ENCODE peak calls at places on chromosomes 7 and 10, in ten cellular contexts. J is body of pancreas, N is MM.1S, Z is endodermal cell, B is SJCRH30, V is aorta, U is upper lobe of right lung, D is K562, L is sigmoid colon, Y is heart right ventricle. H is an unnamed sample. For H3K4me1, the result is how much of the 10 kb centered on the place peaks cover.

GRCh38 chr10:124290095-124290795 is 128.5 kb downstream of the OAT start:
- DNase-seq in Z (no peak), D (peak), Y (no peak), U (peak), V (peak), N (peak), B (peak), L (peak), J (no peak), H (no peak)

GRCh38 chr7:20304366-20304765 is 26.3 kb upstream of the ITGB8 start:
- DNase-seq in J (no peak), Y (no peak), U (no peak), Z (no peak), N (no peak), B (no peak), D (no peak), V (no peak), L (no peak), H (no peak)

GRCh38 chr7:53422291-53422690 is 386.9 kb downstream of the POM121L12 start:
- DNase-seq in B (no peak), Z (no peak), N (no peak), U (no peak), L (no peak), Y (no peak), J (no peak), V (no peak), D (no peak), H (no peak)

GRCh38 chr7:149849174-149849573 is 11.0 kb downstream of the ZNF862 start:
- DNase-seq in B (no peak), L (no peak), J (no peak), Z (peak), D (no peak), Y (no peak), V (no peak), N (no peak), U (no peak), H (no peak)

GRCh38 chr7:40329601-40330153 is 194.9 kb downstream of the SUGCT start:
- DNase-seq in V (no peak), Z (no peak), B (no peak), L (no peak), J (no peak), Y (no peak), D (peak), N (peak), U (no peak), H (peak)

GRCh38 chr7:22444181-22444966 is 55.6 kb downstream of the STEAP1B start:
- DNase-seq in J (peak), U (no peak), Z (no peak), L (no peak), D (no peak), N (no peak), V (no peak), B (peak), Y (no peak), H (peak)

GRCh38 chr10:118472961-118473675 is 122.3 kb downstream of the PRLHR start:
- DNase-seq in U (no peak), L (no peak), Y (no peak), J (no peak), B (peak), V (no peak), Z (no peak), D (no peak), N (no peak), H (no peak)

GRCh38 chr7:44959433-44959951 is 19.3 kb downstream of the MYO1G start:
- DNase-seq in B (no peak), Z (no peak), Y (no peak), L (no peak), U (peak), J (no peak), N (no peak), D (peak), V (no peak), H (no peak)

GRCh38 chr10:101008823-101009423 is 9.3 kb downstream of the LZTS2 start:
- DNase-seq in D (no peak), U (no peak), Y (no peak), J (no peak), L (no peak), Z (no peak), B (no peak), V (no peak), N (peak), H (no peak)

GRCh38 chr7:114708646-114709045 is 213.2 kb upstream of the MDFIC start:
- DNase-seq in V (no peak), Z (peak), Y (no peak), J (no peak), L (no peak), D (no peak), B (no peak), N (no peak), U (no peak), H (no peak)

GRCh38 chr7:63045575-63045974 is 953.1 kb upstream of the ZNF722 start:
- DNase-seq in B (no peak), Y (no peak), U (no peak), Z (no peak), D (no peak), J (no peak), N (no peak), V (no peak), L (no peak), H (no peak)

GRCh38 chr10:103618027-103618385 is 124.5 kb downstream of the NEURL1 start:
- DNase-seq in N (no peak), D (no peak), L (no peak), B (no peak), U (no peak), V (no peak), Z (no peak), Y (peak), J (no peak), H (no peak)

GRCh38 chr10:103619424-103620356 is 126.2 kb downstream of the NEURL1 start:
- DNase-seq in Y (no peak), V (no peak), N (no peak), U (no peak), D (peak), L (no peak), Z (no peak), J (no peak), B (no peak), H (no peak)

GRCh38 chr10:103617362-103618026 is 124.0 kb downstream of the NEURL1 start:
- DNase-seq in Z (no peak), N (no peak), D (no peak), B (no peak), V (no peak), U (no peak), Y (peak), J (no peak), L (no peak), H (no peak)

GRCh38 chr10:103620357-103620749 is 126.8 kb downstream of the NEURL1 start:
- DNase-seq in B (no peak), J (no peak), Z (no peak), V (no peak), D (no peak), Y (no peak), N (no peak), L (no peak), U (no peak), H (no peak)

DNA sequence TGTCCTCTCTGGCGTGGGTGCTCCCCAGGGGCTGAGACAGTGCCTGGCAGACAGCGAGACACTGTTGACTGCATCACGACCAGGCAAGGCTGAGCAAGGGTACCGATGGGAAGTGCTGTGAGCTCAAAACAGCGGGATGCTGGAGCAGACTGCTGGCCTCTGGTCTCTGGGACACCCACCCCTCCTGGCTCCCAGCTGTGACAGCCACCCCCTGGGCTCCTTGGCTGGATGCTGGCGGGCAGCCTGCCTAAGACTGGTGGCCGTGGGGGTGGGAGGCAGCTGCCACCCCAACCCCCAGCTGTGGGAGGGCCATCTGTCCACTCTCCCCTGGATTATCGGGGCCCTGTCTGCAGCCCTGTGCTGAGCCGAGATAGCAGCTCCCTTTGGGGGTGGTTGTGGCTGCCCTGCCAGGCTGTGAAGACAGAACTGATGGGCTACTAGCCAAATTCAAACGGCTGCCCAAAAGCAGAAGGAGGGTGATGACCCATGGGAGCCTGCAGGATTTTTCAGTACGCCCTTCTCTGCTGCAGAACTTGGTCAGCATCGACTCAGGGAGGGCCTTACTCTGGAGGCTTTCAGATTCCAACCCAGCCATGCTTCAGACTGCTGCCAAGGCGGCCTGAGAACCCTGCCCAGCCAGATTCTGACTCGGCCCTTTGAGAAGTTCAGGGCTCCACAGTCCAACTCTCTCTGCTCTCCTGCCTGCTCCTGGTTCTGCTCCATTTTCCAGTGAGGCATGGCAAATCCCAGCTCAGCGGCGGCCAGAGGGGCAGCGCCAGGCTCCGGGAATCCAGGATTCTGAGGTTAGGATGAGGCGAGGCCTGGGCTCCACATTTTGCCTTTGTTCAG is 125.3 kb downstream of the NEURL1 start:
- DNase-seq in J (peak), U (no peak), L (peak), V (peak), N (no peak), D (peak), Z (no peak), B (no peak), Y (peak), H (no peak)
- H3K4me1 ChIP-seq in J (under half), U (under half), L (half or more), V (under half), N (under half), D (half or more), Z (under half), B (under half), Y (half or more), H (under half)

GRCh38 chr10:110708776-110709443 is 64.8 kb downstream of the RBM20 start:
- DNase-seq in B (no peak), U (no peak), L (no peak), N (no peak), Z (peak), V (no peak), J (no peak), D (no peak), Y (peak), H (no peak)

GRCh38 chr10:110704906-110705476 is 60.9 kb downstream of the RBM20 start:
- DNase-seq in Z (no peak), B (no peak), D (no peak), U (no peak), Y (no peak), L (no peak), J (no peak), V (no peak), N (no peak), H (no peak)

GRCh38 chr10:110704070-110704469 is 59.9 kb downstream of the RBM20 start:
- DNase-seq in J (no peak), D (no peak), V (no peak), N (no peak), B (no peak), L (no peak), Y (no peak), Z (no peak), U (no peak), H (no peak)

GRCh38 chr10:110709444-110709828 is 65.3 kb downstream of the RBM20 start:
- DNase-seq in L (no peak), D (no peak), V (no peak), N (no peak), Y (no peak), Z (no peak), B (no peak), U (no peak), J (no peak), H (no peak)

DNA sequence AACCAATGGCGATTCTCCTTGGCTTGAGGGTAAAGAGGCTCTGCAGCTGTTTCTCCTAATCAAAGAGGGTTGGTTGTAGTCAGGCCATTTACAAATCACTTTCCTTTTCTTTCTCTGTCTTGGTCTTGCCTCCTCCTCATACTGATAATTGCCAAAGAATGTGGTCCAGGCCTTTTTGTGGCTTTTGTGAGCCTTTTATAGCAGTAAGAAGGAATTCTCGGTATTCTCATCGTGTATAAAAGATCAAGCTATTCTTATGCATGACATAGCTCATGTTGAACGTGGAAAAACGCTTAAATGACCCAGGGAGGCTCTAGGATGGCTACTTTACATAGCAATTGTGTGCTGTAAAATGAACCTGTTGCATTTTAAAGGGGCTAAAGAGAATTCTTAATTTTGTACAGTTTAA is 62.6 kb downstream of the RBM20 start:
- DNase-seq in D (no peak), U (no peak), N (no peak), B (peak), J (no peak), Z (no peak), Y (no peak), V (no peak), L (no peak), H (no peak)
- H3K4me1 ChIP-seq in D (under half), U (under half), N (under half), B (under half), J (under half), Z (under half), Y (under half), V (under half), L (under half), H (under half)

DNA sequence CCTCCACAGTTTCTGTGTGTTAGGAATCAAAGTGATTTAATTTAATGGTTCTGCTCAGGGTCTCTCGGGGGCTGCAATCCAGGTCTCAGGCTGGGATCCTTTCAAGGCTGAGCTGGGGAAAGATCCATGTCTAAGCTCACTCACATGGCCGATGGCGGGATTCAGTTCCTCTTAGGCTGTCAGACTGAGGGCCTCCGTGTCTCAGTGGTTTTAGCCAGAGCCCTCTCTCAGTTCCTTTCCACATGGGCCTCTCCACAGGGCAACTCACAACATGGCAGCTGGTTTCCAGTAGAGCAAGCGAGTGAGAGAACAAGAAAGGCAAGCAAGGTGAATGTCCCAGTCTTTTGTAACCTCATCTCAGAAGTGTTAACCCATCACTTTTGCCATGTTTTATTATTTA is 26.9 kb downstream of the CAV1 start:
- DNase-seq in Y (no peak), N (no peak), J (no peak), D (no peak), V (no peak), B (no peak), L (no peak), Z (no peak), U (no peak), H (no peak)
- H3K4me1 ChIP-seq in Y (under half), N (under half), J (under half), D (under half), V (under half), B (under half), L (half or more), Z (under half), U (under half), H (under half)

DNA sequence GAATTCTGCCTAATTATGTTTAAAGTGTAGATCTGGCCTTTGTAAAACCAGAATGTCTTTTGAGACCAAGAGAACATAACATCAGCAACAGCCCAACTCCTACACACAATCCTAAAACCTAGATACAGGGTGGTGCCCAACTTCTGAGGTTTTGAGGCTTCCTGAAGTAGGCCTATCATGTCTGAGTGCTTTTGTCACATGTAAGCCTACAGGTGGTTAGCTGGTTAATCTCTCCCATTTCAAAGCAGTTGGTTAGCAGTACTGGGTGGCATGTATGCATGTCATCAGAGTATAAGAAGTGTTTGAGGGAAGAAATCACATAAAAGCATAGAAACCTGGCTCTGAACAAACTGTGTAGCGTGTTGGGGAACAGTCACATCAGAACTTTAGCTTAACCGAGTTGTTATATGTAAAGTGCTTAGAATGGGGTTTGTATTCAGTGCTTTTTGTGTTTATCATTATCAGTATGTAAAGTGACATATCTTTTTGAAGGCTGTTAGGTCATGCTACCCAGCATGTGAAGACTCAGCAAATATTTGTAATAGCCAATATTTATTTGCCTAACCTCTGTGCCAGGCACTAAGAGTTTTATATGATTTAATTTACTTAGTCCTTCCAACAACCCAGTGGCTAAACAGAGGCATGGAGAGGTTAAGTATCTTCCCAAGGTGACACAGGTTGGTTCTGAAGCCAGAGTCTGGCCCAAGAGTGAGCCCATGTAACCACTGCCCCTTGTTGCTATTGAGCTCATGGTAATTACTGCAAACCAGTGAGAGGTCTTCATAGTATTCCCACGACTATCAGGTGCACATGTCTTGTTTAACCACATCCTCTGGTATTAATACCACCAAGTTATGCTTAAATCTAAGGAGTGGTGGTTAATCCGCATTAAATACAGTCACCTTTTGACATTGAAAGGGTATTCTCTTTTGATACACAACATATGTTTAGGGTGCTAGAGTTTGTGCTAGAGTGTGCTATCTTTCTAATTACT is 2.6 kb downstream of the ADD3 start:
- DNase-seq in V (no peak), D (no peak), B (no peak), U (no peak), N (peak), L (no peak), Y (no peak), J (no peak), Z (no peak), H (peak)
- H3K4me1 ChIP-seq in V (under half), D (under half), B (under half), U (under half), N (under half), L (half or more), Y (under half), J (half or more), Z (under half), H (half or more)

DNA sequence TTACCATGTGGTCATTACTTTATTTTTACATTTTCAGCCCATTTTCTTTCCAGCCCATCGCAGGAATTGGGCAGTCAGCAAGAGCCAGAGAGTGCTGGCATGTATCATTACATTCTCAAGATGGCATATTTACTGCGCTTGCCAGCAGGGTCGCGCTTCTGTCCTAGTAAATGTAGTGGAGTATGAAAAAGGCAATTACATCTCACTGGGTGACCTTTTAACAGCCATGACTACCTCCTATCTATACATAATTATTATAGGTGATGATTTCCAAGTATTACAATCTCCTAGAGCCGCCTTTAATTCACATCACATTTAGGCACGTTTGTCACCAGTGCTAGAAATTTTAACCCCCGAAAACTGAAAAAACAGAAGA is 433.7 kb upstream of the MGMT start:
- DNase-seq in U (no peak), V (no peak), Z (peak), L (no peak), J (no peak), D (no peak), Y (no peak), B (no peak), N (no peak), H (no peak)
- H3K4me1 ChIP-seq in U (under half), V (under half), Z (under half), L (under half), J (under half), D (under half), Y (under half), B (under half), N (under half), H (under half)

GRCh38 chr7:135939268-135939667 is 37.9 kb downstream of the MTPN start:
- DNase-seq in D (peak), Z (peak), J (no peak), B (no peak), L (no peak), Y (no peak), U (no peak), N (no peak), V (no peak), H (no peak)
- H3K4me1 ChIP-seq in D (half or more), Z (under half), J (under half), B (under half), L (under half), Y (under half), U (under half), N (under half), V (under half), H (under half)

H was measured in OCI-LY7.